ENCODE peak calls at places on chromosomes 7 and 10, in four cellular contexts. L is ovary, S is HCT116, D is GM12878. V is an unnamed sample.

GRCh38 chr7:109009636-109010035 is 440.0 kb downstream of the DNAJB9 start:
- DNase-seq in S (no peak), D (no peak), L (no peak), V (no peak)

GRCh38 chr7:117715784-117716445 is 157.3 kb downstream of the CTTNBP2 start:
- DNase-seq in S (peak; percentile 26), D (no peak), L (no peak), V (no peak)

GRCh38 chr7:155667241-155667849 is 22.9 kb downstream of the RBM33 start:
- DNase-seq in D (no peak), L (no peak), S (no peak), V (no peak)

GRCh38 chr10:22849077-22849810 is 78.6 kb upstream of the ARMC3 start:
- DNase-seq in D (no peak), S (no peak), L (peak; percentile 69), V (peak; percentile 98)

GRCh38 chr7:64879800-64880199 is 23.3 kb upstream of the ZNF273 start:
- DNase-seq in D (no peak), S (no peak), L (no peak), V (peak; percentile 23)

GRCh38 chr7:28107960-28108359 is 72.6 kb downstream of the JAZF1 start:
- DNase-seq in S (peak; percentile 16), L (no peak), D (no peak), V (no peak)

GRCh38 chr7:50826371-50827172 is 43.9 kb upstream of the GRB10 start:
- DNase-seq in L (no peak), D (no peak), S (peak; percentile 55), V (no peak)

GRCh38 chr10:93261089-93261488 is 187.4 kb downstream of the CYP26A1 start:
- DNase-seq in S (no peak), D (no peak), L (no peak), V (no peak)

GRCh38 chr10:102752934-102753664 is 9.4 kb downstream of the WBP1L start:
- DNase-seq in L (no peak), S (no peak), D (peak; percentile 19), V (no peak)

GRCh38 chr7:134515569-134516468 is 11.5 kb upstream of the AKR1B10 start:
- DNase-seq in S (peak; percentile 68), D (no peak), L (no peak), V (no peak)

GRCh38 chr7:101486764-101487458 is 124.2 kb downstream of the COL26A1 start:
- DNase-seq in D (no peak), L (peak; percentile 63), S (no peak), V (no peak)

GRCh38 chr7:29977926-29978652 is 11.5 kb downstream of the SCRN1 start:
- DNase-seq in S (peak; percentile 27), D (no peak), L (no peak), V (no peak)
- TF ChIP-seq CTCF in S (peak; percentile 45), D (no peak), L (no peak), V (no peak)

GRCh38 chr10:75508814-75509306 is 77.4 kb downstream of the LRMDA start:
- DNase-seq in D (no peak), L (peak; percentile 41), S (no peak), V (no peak)

GRCh38 chr10:75505840-75506506 is 74.5 kb downstream of the LRMDA start:
- DNase-seq in S (no peak), D (peak; percentile 50), L (no peak), V (no peak)

GRCh38 chr10:75507469-75507868 is 76.0 kb downstream of the LRMDA start:
- DNase-seq in D (no peak), S (no peak), L (no peak), V (no peak)

GRCh38 chr10:75511011-75511410 is 79.6 kb downstream of the LRMDA start:
- DNase-seq in L (no peak), S (no peak), D (no peak), V (no peak)

DNA sequence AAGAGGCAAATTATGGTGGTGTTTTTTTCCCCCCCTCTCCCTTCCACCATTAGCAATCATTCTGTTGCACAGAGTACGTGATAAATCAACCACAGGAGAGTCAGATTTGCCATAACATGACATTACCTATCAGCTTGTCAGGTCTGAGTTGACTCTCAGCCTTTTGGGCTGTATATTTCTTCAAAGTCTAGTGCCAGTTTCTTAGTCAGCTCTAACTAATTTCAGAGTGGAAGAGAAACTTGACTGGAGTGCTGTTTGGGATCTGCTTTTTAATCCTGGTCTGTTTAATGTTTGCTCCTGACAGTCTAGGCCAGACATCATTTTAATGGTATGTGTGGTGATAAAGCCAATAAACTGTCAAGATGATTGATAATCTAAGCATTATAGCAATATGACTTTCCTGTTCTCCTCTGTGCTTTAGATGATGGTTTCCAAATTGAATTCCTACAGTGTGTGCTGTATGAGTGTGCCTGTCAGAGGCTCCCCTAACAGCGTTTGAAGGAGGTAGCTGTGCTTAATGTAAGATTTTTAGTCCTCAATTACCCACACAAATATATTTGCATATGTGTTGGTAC is 76.9 kb downstream of the LRMDA start:
- DNase-seq in L (no peak), S (no peak), D (no peak), V (no peak)
- H3K27ac ChIP-seq in L (no peak overlapping the region), S (no peak overlapping the region), D (no peak overlapping the region), V (no peak overlapping the region)

GRCh38 chr10:78890506-78890905 is 178.3 kb upstream of the ZMIZ1 start:
- DNase-seq in S (no peak), D (no peak), L (no peak), V (no peak)
- TF ChIP-seq CTCF in S (no peak), D (no peak), L (no peak), V (no peak)

GRCh38 chr7:94375167-94375566 is 19.5 kb upstream of the COL1A2 start:
- DNase-seq in S (no peak), L (peak; percentile 61), D (no peak), V (no peak)
- H3K27ac ChIP-seq in S (no peak overlapping the region), L (peak overlapping the region; percentile 65), D (no peak overlapping the region), V (peak overlapping the region; percentile 21)

GRCh38 chr10:124745257-124745656 is 1.1 kb upstream of the FAM53B start:
- DNase-seq in L (no peak), S (no peak), D (no peak), V (no peak)

GRCh38 chr10:124743188-124744046 is 761 bp downstream of the FAM53B start:
- DNase-seq in L (peak; percentile 70), S (no peak), D (no peak), V (no peak)

GRCh38 chr10:124744688-124745055 is 494 bp upstream of the FAM53B start:
- DNase-seq in D (no peak), S (peak; percentile 22), L (no peak), V (no peak)

GRCh38 chr10:124745678-124746077 is 1.5 kb upstream of the FAM53B start:
- DNase-seq in L (no peak), D (no peak), S (peak; percentile 56), V (no peak)

GRCh38 chr10:124744047-124744687 is at the start of gene FAM53B:
- DNase-seq in L (peak; percentile 90), D (no peak), S (peak; percentile 56), V (peak; percentile 78)
- TF ChIP-seq CTCF in L (peak; percentile 49), D (peak; percentile 5), S (no peak), V (no peak)

DNA sequence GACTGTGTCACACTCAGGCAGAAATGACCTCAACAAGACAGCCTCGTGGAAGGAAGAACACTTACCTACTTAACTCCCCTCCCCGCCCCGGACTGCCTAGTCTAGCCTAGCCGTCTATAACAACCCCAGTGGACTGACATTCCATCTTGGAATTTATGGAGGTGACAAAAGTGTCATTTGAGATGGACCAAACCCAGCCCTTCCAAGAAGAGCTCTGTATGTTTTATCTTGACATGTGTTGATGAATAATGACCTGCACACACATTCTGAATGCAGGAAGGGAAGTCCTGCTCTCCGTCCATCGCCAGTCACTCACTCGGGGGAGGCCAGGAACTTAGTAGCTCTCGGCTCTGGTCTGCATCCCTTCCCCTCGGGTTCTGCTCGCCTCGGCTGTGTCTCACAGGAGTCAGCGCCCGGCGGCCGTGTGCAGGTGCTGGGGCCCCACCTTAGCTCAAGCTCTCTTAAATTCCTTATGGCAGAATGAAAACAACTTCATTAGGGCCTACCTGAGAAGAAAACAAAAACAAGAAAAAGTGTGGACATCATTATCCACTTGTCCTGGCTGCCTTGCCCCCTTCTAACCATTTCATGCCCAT is 140.9 kb upstream of the NPS start:
- DNase-seq in D (no peak), L (no peak), S (no peak), V (no peak)
- H3K27ac ChIP-seq in D (no peak overlapping the region), L (no peak overlapping the region), S (no peak overlapping the region), V (no peak overlapping the region)

V was measured in dorsolateral prefrontal cortex.